ENCODE peak calls at places on chromosomes 6 and 20, in ten cellular contexts. R is AG10803, Z is left ventricle myocardium superior, L is tibial artery, Q is left lobe of liver, Y is foreskin fibroblast, X is H9, J is NCI-H1105 treated with DMSO at 0.1 percent for 48 hours, N is sigmoid colon, F is naive B cell. H is an unnamed sample.

GRCh38 chr20:46089076-46089337 is 755 bp downstream of the NCOA5 start:
- DNase-seq in Y (no peak), R (peak; percentile 26), X (no peak), L (no peak), F (no peak), N (no peak), J (no peak), Q (no peak), Z (no peak), H (peak; percentile 23)

GRCh38 chr20:62860924-62861691 is 514 bp downstream of the TCFL5 start:
- DNase-seq in J (peak; percentile 11), Z (peak; percentile 53), N (no peak), F (peak; percentile 56), Y (no peak), Q (no peak), X (peak; percentile 43), R (peak; percentile 20), L (no peak), H (no peak)

GRCh38 chr6:168948002-168948401 is 305.6 kb downstream of the THBS2 start:
- DNase-seq in Y (no peak), Z (no peak), F (no peak), R (no peak), J (no peak), X (no peak), N (no peak), L (no peak), Q (no peak), H (no peak)

GRCh38 chr20:50314936-50315335 is 124.3 kb downstream of the CEBPB start:
- DNase-seq in Q (no peak), F (no peak), X (no peak), Y (no peak), Z (no peak), N (peak; percentile 7), J (no peak), L (no peak), R (no peak), H (no peak)

GRCh38 chr20:17917832-17918618 is 50.6 kb downstream of the SNX5 start:
- DNase-seq in R (no peak), N (no peak), Y (no peak), F (no peak), Q (no peak), L (no peak), Z (no peak), J (no peak), X (no peak), H (no peak)

GRCh38 chr6:127458817-127459216 is 372 bp downstream of the KIAA0408 start:
- DNase-seq in J (no peak), Y (peak; percentile 71), Q (peak; percentile 69), L (peak; percentile 75), Z (no peak), N (peak; percentile 86), F (no peak), X (no peak), R (peak; percentile 70), H (no peak)

GRCh38 chr20:31695849-31696804 is 26.5 kb downstream of the BCL2L1 start:
- DNase-seq in N (no peak), J (no peak), L (no peak), Y (peak; percentile 95), R (peak; percentile 89), Z (no peak), F (no peak), Q (peak; percentile 87), X (no peak), H (no peak)

GRCh38 chr20:46631212-46631869 is 19.9 kb downstream of the SLC13A3 start:
- DNase-seq in L (no peak), J (no peak), Q (no peak), X (no peak), F (no peak), Y (peak; percentile 51), N (no peak), R (no peak), Z (no peak), H (no peak)

GRCh38 chr20:18705490-18705889 is 108.1 kb upstream of the SCP2D1 start:
- DNase-seq in X (no peak), Q (no peak), R (peak; percentile 96), Z (no peak), N (no peak), L (no peak), Y (peak; percentile 82), F (no peak), J (no peak), H (no peak)

GRCh38 chr6:43455034-43455747 is at the start of gene DLK2:
- DNase-seq in Z (no peak), J (no peak), F (peak; percentile 24), R (no peak), Q (no peak), L (no peak), Y (no peak), X (no peak), N (no peak), H (no peak)

GRCh38 chr20:17345321-17345720 is 118.5 kb downstream of the PCSK2 start:
- DNase-seq in L (no peak), F (no peak), Z (no peak), Q (no peak), N (no peak), J (no peak), Y (peak; percentile 3), X (no peak), R (peak; percentile 80), H (no peak)

GRCh38 chr6:151317206-151317994 is 74.0 kb downstream of the ZBTB2 start:
- DNase-seq in F (no peak), R (peak; percentile 76), N (no peak), J (no peak), X (no peak), Z (no peak), Q (no peak), L (no peak), Y (peak; percentile 83), H (no peak)

GRCh38 chr20:25040438-25040831 is 17.5 kb downstream of the ACSS1 start:
- DNase-seq in X (no peak), R (peak; percentile 86), Y (peak; percentile 62), L (peak; percentile 83), F (no peak), N (peak; percentile 95), J (no peak), Q (no peak), Z (peak; percentile 46), H (no peak)